ENCODE peak calls at places on chromosomes 16 and 17, in six cellular contexts. M is adipocyte; O is activated T-helper 1 cell treated with anti-CD3 and anti-CD28 coated beads, Interleukin-2, amount 50 U/mL, for 16 hours; N is T-helper 17 cell; D is HFFc6; A is stimulated activated CD4-positive, alpha-beta T cell treated with anti-CD3 and anti-CD28 coated beads, Interleukin-1b, Interleukin-23, amount 100 ng/mL, for 24 hours. I is an unnamed sample.

GRCh38 chr17:62801553-62801952 is 6.6 kb downstream of the MARCHF10 start:
- DNase-seq in M (no peak), O (no peak), N (no peak), D (no peak), A (no peak), I (no peak)

GRCh38 chr16:86073763-86074493 is 175.0 kb downstream of the IRF8 start:
- DNase-seq in M (no peak), O (no peak), N (no peak), D (no peak), A (no peak), I (no peak)

GRCh38 chr16:89315791-89316581 is 98.5 kb downstream of the ZNF778 start:
- DNase-seq in M (no peak), O (peak), N (peak), D (peak), A (peak), I (peak)

GRCh38 chr17:42050360-42051012 is at the start of gene C17orf113:
- DNase-seq in M (peak), O (peak), N (peak), D (no peak), A (peak), I (peak)

GRCh38 chr16:29943846-29944669 is 17.8 kb upstream of the TMEM219 start:
- DNase-seq in M (peak), O (no peak), N (no peak), D (peak), A (no peak), I (peak)

GRCh38 chr17:46818929-46819859 is 702 bp upstream of the WNT3 start:
- DNase-seq in M (peak), O (no peak), N (no peak), D (no peak), A (no peak), I (peak)

GRCh38 chr17:40415390-40415789 is 2.3 kb downstream of the TOP2A start:
- DNase-seq in M (peak), O (no peak), N (no peak), D (peak), A (no peak), I (peak)

GRCh38 chr17:48127371-48128051 is 19.9 kb downstream of the SNX11 start:
- DNase-seq in M (peak), O (no peak), N (no peak), D (peak), A (no peak), I (peak)

GRCh38 chr17:6233856-6234255 is 163.7 kb downstream of the WSCD1 start:
- DNase-seq in M (no peak), O (no peak), N (no peak), D (no peak), A (no peak), I (no peak)

GRCh38 chr16:57226701-57227621 is 18.1 kb upstream of the ARL2BP start:
- DNase-seq in M (no peak), O (no peak), N (no peak), D (no peak), A (no peak), I (no peak)

GRCh38 chr16:13254998-13255614 is 353.7 kb downstream of the SHISA9 start:
- DNase-seq in M (no peak), O (no peak), N (no peak), D (no peak), A (no peak), I (no peak)

GRCh38 chr17:83037084-83037950 is 42.1 kb upstream of the METRNL start:
- DNase-seq in M (no peak), O (no peak), N (no peak), D (no peak), A (no peak), I (no peak)

GRCh38 chr16:2427526-2427925 is 1.7 kb upstream of the CCNF start:
- DNase-seq in M (no peak), O (no peak), N (no peak), D (no peak), A (no peak), I (no peak)

I was measured in AG20443.